ENCODE peak calls at places on chromosome 22, in nine cellular contexts. K is pancreas; X is BE2C; O is CD4-positive, CD25-positive, alpha-beta regulatory T cell; W is right cardiac atrium; Q is fibroblast of lung; I is cardiac muscle cell; U is heart left ventricle; G is colonic mucosa. Z is an unnamed sample. For H3K4me1, the result is how much of the 10 kb centered on the place peaks cover.

GRCh38 chr22:20102203-20102780 is 13.6 kb upstream of the RANBP1 start:
- DNase-seq in Q (no peak), G (no peak), O (no peak), I (no peak), X (no peak), K (no peak), W (peak), U (no peak), Z (no peak)

GRCh38 chr22:22703715-22704114 is 59.3 kb downstream of the GGTLC2 start:
- DNase-seq in O (no peak), W (no peak), K (no peak), I (no peak), U (no peak), X (no peak), Q (no peak), G (no peak), Z (no peak)

GRCh38 chr22:35446365-35446764 is 46.4 kb downstream of the MCM5 start:
- DNase-seq in K (no peak), I (no peak), O (no peak), G (no peak), X (no peak), W (no peak), Q (peak), U (no peak), Z (no peak)

GRCh38 chr22:20141186-20142077 is 9.4 kb downstream of the CCDC188 start:
- DNase-seq in W (peak), K (no peak), X (no peak), O (no peak), Q (peak), G (no peak), U (no peak), I (no peak), Z (no peak)

GRCh38 chr22:28989035-28989464 is 72.6 kb downstream of the C22orf31 start:
- DNase-seq in G (no peak), K (no peak), W (no peak), X (no peak), O (no peak), Q (peak), I (no peak), U (no peak), Z (no peak)

GRCh38 chr22:27344546-27344945 is 457.0 kb downstream of the MN1 start:
- DNase-seq in I (peak), W (no peak), X (no peak), G (no peak), O (no peak), U (no peak), K (no peak), Q (no peak), Z (no peak)

GRCh38 chr22:28143206-28143605 is 224.2 kb upstream of the PITPNB start:
- DNase-seq in G (no peak), O (no peak), K (no peak), X (no peak), I (no peak), Q (peak), W (no peak), U (no peak), Z (no peak)

GRCh38 chr22:32622004-32622761 is 147.6 kb downstream of the FBXO7 start:
- DNase-seq in Q (peak), X (no peak), I (peak), K (no peak), G (peak), W (peak), U (peak), O (no peak), Z (no peak)

GRCh38 chr22:50217543-50218152 is 16.8 kb downstream of the SELENOO start:
- DNase-seq in Q (no peak), X (no peak), G (no peak), I (no peak), W (peak), U (no peak), O (no peak), K (no peak), Z (no peak)

GRCh38 chr22:33923033-33923432 is 2.8 kb upstream of the LARGE1 start:
- DNase-seq in W (no peak), O (no peak), G (no peak), X (no peak), Q (peak), U (no peak), K (no peak), I (no peak), Z (no peak)

GRCh38 chr22:17753401-17753989 is 20.8 kb downstream of the BID start:
- DNase-seq in G (no peak), O (no peak), Q (peak), X (no peak), W (no peak), U (no peak), K (no peak), I (no peak), Z (no peak)

GRCh38 chr22:21945453-21946261 is 7.0 kb downstream of the PPM1F start:
- DNase-seq in W (peak), Q (no peak), G (no peak), U (no peak), K (no peak), I (no peak), X (no peak), O (no peak), Z (no peak)

GRCh38 chr22:40919446-40919845 is 31.7 kb upstream of the RBX1 start:
- DNase-seq in Q (peak), W (no peak), O (no peak), K (no peak), X (no peak), G (no peak), U (no peak), I (no peak), Z (no peak)

GRCh38 chr22:17988800-17989513 is 35.4 kb downstream of the MICAL3 start:
- DNase-seq in G (no peak), W (no peak), K (no peak), Q (peak), I (no peak), U (no peak), X (no peak), O (no peak), Z (no peak)

GRCh38 chr22:50138988-50139387 is 31.5 kb upstream of the PANX2 start:
- DNase-seq in Q (no peak), K (no peak), U (no peak), I (no peak), W (no peak), G (no peak), O (no peak), X (no peak), Z (no peak)

GRCh38 chr22:30445438-30445936 is 19.9 kb downstream of the MTFP1 start:
- DNase-seq in I (no peak), W (no peak), X (no peak), U (no peak), O (no peak), G (no peak), K (no peak), Q (peak), Z (no peak)

DNA sequence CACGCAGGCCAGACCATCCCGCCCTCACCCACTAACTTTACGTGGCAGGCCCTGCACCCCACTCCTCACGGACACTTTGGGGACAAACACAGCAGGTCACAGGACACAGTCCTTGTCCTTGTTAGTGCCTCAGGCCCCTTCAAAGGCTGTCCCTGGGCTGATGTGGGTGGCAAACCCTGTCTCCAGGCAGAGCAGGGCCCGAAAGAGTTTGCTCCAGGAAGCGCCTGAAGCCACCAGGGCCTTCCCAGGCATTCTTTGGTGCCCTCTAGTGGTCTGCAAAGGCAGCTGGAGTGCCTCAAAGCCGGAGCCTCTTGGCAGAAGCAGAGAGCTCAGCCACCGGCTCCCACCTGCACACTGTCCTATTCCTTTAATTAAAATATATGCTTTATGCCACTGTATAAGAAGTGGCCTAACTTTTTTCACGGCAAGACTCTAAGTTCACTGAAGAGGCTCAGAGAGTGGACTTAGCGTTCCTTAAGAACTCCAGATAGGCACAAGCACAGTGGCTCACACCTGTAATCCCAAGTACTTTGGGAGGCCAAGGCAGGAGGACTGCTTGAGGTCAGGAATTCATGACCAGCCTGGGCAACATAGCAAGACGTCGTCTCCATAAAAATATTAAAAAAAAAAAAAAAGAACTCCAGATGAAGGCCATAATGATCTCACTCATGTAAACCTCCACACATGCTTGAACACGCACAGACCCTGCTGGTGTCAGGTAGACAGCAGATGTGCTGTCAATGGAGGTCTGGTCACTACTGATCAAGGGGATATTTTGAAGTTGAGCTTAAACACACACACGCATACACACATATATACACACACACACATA is 11.1 kb downstream of the TXN2 start:
- DNase-seq in U (peak), Q (peak), I (peak), W (peak), O (peak), X (peak), G (peak), K (peak), Z (no peak)
- H3K4me1 ChIP-seq in U (under half), Q (half or more), I (under half), W (under half), O (under half), X (under half), G (under half), K (under half), Z (half or more)

DNA sequence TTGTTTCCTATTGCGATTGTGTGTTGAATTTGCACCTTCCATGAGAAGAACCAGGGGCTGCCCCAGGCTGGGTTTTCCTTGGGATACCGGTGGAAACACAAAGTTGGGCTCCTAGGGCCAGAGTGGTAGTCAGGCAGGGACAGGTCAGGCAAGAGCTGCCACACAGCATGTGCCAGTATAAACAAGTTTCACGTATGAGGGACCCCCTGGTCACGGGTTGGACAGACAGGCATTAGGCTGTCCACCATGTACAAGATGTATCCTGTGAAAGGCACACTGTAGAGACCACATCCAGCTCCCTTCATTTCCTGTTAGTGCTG is 8.7 kb downstream of the UPB1 start:
- DNase-seq in K (no peak), O (no peak), X (no peak), I (no peak), W (no peak), Q (no peak), G (no peak), U (no peak), Z (no peak)
- H3K4me1 ChIP-seq in K (under half), O (under half), X (under half), I (under half), W (under half), Q (under half), G (under half), U (under half), Z (under half)

DNA sequence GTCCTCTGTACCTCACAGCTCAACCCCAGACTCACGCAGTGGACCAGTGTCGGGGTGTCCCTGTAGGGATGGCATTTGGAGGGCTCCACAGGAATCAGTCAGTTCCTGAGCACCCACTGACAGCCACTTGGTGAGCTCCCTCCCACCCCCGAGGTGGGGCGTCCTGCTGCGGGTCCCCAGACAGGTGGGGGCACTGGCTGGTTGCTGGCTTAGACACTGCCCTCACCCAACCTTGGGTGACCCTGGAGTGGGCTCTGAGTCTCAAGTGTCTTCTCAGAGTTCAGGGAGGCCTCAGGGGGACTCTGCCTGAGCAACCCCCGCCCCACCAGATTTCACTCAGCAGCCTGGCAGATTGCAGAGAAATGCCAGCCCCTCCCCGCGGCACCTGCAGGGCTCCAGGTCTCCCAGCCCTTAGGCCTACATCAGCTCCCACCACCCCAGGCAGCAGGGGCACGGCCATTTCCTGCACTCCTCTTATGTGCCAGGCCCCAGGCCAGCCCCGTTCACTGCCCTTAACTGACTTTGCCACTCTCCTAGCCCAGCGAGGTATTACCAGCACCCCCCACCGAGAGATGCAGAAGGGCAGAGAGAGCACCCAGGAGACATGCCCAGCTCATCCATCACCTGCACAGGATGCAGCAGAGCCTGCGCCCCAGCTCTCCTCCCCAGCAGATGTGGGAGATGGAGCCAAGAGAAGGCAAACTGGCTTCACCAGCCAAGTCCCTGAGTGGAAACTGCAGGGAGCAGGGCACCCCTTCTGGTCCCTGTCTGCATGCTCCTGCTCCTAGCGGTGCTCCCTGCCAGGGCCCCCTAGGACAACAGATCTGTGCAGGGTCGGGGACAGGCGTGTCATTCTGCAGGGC is 2.4 kb downstream of the PRR5 start:
- DNase-seq in X (peak), I (no peak), G (no peak), U (no peak), W (no peak), Q (no peak), K (no peak), O (no peak), Z (no peak)
- H3K4me1 ChIP-seq in X (under half), I (under half), G (under half), U (under half), W (under half), Q (under half), K (under half), O (under half), Z (under half)

DNA sequence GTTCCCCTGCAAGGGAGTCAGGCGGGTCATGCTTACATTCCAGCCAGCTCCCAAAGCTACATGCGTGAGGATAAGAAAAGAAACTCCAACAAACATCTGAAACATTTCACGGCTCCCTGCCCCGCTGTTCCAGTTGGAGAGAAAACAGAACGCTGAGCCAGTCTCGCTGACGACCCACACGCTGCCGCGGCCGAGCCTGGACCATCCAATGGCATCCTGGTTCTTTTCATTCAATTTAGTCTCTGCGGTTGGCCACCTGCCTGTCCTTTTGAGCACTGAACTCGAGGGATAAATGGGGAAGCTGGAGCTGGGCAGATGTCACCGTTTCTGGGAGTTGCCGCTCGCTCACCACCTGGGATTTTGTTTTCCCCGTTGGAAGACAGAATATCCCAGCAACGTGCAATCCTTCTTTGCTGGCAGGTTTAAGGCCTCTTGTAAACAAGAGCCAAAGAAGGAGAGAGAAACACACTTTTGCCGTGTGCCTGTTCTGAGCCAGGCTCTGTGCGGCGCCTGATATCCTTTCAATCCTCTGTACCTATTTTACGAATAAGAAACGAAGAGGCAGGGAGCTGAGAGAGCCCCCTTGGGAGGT is 45.3 kb upstream of the SHISAL1 start:
- DNase-seq in K (no peak), Q (peak), I (no peak), W (peak), O (no peak), U (no peak), X (peak), G (no peak), Z (no peak)
- H3K4me1 ChIP-seq in K (under half), Q (under half), I (under half), W (under half), O (under half), U (under half), X (under half), G (under half), Z (under half)